ENCODE peak calls at places on chromosomes 16 and 17, in eight cellular contexts. K, N, L, J, P, B, T and Y are unnamed samples.

GRCh38 chr17:28982191-28982793 is 23.5 kb downstream of the SEZ6 start:
- DNase-seq in B (peak), L (no peak), T (no peak), P (no peak), J (peak), N (no peak), K (no peak), Y (no peak)

GRCh38 chr16:65922923-65923322 is 443.6 kb upstream of the CDH5 start:
- DNase-seq in J (no peak), P (no peak), L (no peak), T (no peak), N (no peak), K (no peak), B (no peak), Y (no peak)

GRCh38 chr16:65919977-65920376 is 446.5 kb upstream of the CDH5 start:
- DNase-seq in N (no peak), P (no peak), T (no peak), B (no peak), K (no peak), L (no peak), J (no peak), Y (no peak)

GRCh38 chr17:38358586-38359513 is 7.2 kb downstream of the SOCS7 start:
- DNase-seq in B (no peak), L (no peak), T (no peak), K (no peak), N (no peak), P (no peak), J (no peak), Y (no peak)

GRCh38 chr17:78529251-78529650 is 47.9 kb downstream of the DNAH17 start:
- DNase-seq in N (no peak), K (no peak), J (no peak), P (no peak), T (no peak), L (no peak), B (no peak), Y (no peak)

GRCh38 chr16:1760911-1761310 is 10.4 kb downstream of the NME3 start:
- DNase-seq in L (no peak), K (no peak), N (no peak), P (no peak), T (no peak), B (no peak), J (no peak), Y (no peak)

GRCh38 chr16:85902366-85903155 is 3.6 kb downstream of the IRF8 start:
- DNase-seq in T (no peak), K (no peak), B (no peak), L (no peak), P (no peak), J (peak), N (no peak), Y (no peak)

GRCh38 chr17:55484575-55484974 is 26.7 kb downstream of the SMIM36 start:
- DNase-seq in J (no peak), N (no peak), T (no peak), L (no peak), B (no peak), P (no peak), K (no peak), Y (no peak)

GRCh38 chr17:74454197-74455024 is 12.0 kb upstream of the CD300A start:
- DNase-seq in J (no peak), N (peak), B (peak), K (no peak), P (peak), T (peak), L (peak), Y (peak)